ENCODE peak calls at places on chromosome 3, in four cellular contexts. R is coronary artery, M is glutamatergic neuron, V is keratinocyte. B is an unnamed sample.

GRCh38 chr3:172546628-172547214 is 23.5 kb upstream of the TNFSF10 start:
- DNase-seq in R (no peak), M (no peak), V (no peak), B (no peak)

GRCh38 chr3:187551419-187551818 is 118.8 kb downstream of the SST start:
- DNase-seq in R (no peak), M (no peak), V (no peak), B (no peak)

GRCh38 chr3:48301814-48302194 is 31.7 kb downstream of the SPINK8 start:
- DNase-seq in R (no peak), M (no peak), V (no peak), B (no peak)

GRCh38 chr3:123880998-123881561 is 3.1 kb downstream of the MYLK start:
- DNase-seq in R (no peak), M (peak), V (no peak), B (peak)

GRCh38 chr3:59212128-59212764 is 162.4 kb upstream of the CFAP20DC start:
- DNase-seq in R (no peak), M (no peak), V (no peak), B (peak)

GRCh38 chr3:63135362-63135761 is 142.7 kb upstream of the SYNPR start:
- DNase-seq in R (no peak), M (no peak), V (no peak), B (no peak)

GRCh38 chr3:120472121-120472844 is 21.5 kb upstream of the FSTL1 start:
- DNase-seq in R (peak), M (no peak), V (no peak), B (no peak)

GRCh38 chr3:115699741-115700140 is 76.4 kb downstream of the GAP43 start:
- DNase-seq in R (no peak), M (no peak), V (no peak), B (no peak)

GRCh38 chr3:159902531-159903314 is 85.9 kb upstream of the IL12A start:
- DNase-seq in R (no peak), M (no peak), V (no peak), B (no peak)

GRCh38 chr3:15116032-15116653 is 17.2 kb upstream of the RBSN start:
- DNase-seq in R (peak), M (no peak), V (no peak), B (no peak)

GRCh38 chr3:187016639-187017345 is 86.5 kb downstream of the ST6GAL1 start:
- DNase-seq in R (no peak), M (no peak), V (no peak), B (no peak)

GRCh38 chr3:94226058-94226457 is 163.2 kb downstream of the NSUN3 start:
- DNase-seq in R (no peak), M (no peak), V (no peak), B (no peak)

DNA sequence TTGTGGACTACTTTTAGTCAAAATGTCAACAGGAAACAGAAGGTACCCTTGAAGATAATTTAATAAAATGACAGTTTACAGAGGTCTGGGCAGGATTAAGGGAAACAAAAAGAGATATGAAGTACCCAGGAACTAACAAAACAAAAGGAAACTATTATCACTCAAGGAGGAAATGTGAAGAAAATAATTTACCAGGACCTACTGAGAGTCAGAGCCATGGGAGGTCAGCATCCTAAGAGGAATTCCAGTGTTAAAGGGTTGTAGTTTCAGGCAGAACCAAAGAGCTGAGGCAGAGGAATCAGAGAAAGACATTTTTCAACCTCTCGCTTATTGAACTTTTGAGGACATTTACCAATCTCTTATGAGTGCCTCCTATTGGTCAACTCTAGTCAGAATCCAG is 408.9 kb upstream of the CBLB start:
- DNase-seq in R (no peak), M (no peak), V (no peak), B (no peak)
- TF ChIP-seq CTCF in R (no peak), M (no peak), V (no peak), B (no peak)

DNA sequence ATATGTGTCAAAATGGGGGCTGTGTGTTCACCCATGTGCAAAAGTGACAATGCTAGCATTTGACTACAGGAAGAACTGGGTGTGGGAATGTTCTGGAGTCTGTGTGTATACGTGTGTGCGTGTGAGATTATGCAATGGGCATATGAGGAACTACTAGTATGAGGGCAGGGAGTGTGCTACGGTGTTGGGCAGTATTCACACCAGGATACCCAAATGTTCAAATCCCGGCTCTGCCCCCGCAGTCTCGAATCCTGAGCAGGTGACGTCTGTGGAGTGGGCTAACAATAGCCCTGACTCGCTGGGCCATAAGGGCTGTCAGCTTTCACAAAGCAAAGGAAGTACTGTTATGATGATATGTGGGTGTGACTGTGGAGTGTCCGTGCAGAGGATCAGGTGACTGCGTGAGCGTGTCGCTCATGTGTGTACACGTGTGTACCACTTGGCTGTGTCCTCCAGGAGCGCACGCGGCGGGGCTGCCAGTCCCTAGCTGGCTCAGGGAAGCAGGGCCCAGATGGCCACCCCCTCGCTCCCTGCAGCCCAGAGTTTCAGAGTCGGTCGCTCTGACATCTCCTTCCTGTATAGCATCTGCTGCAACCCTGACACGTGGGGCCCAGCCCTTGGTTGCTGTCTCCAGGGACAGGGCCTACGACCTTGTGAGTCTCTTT is 27.2 kb downstream of the IQSEC1 start:
- DNase-seq in R (no peak), M (peak), V (no peak), B (no peak)
- TF ChIP-seq CTCF in R (no peak), M (no peak), V (no peak), B (no peak)

GRCh38 chr3:144843099-144843498 is 871.5 kb downstream of the DIPK2A start:
- DNase-seq in R (no peak), M (no peak), V (no peak), B (no peak)
- TF ChIP-seq CTCF in R (no peak), M (no peak), V (no peak), B (no peak)

DNA sequence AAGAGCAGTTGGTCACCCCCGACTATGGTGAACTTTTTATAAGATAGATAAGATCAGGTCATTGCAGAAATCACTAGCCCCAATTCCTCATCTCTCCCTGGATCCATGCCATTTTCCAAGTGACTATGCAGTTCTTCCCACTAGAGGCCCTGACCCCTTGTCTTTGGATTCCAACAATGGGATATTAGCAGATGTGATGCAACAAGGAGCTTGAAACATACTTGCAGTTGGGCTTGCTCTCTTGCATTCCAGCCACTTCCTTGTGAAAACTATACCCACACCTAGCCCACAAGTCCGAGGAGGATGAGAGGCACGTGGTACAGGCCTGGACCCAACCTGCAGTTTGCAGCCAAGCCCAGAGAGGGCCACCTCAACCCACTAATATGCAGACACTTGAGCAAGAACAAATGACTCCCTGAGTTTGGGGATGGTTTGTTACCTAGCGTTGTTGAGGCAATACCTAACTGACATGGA is 60.6 kb downstream of the SUCLG2 start:
- DNase-seq in R (no peak), M (no peak), V (no peak), B (no peak)
- TF ChIP-seq CTCF in R (no peak), M (no peak), V (peak), B (no peak)